ENCODE peak calls at places on chromosomes 4 and X, in six cellular contexts. U is heart right ventricle, T is colonic mucosa, I is kidney epithelial cell, N is fibroblast of lung, V is upper lobe of right lung. X is an unnamed sample.

GRCh38 chrX:116317409-116317808 is 119.0 kb upstream of the SLC6A14 start:
- DNase-seq in U (peak; percentile 11), T (peak; percentile 31), I (no peak), N (peak; percentile 72), V (peak; percentile 63), X (no peak)

GRCh38 chrX:136200466-136200865 is 50.7 kb downstream of the MAP7D3 start:
- DNase-seq in U (no peak), T (no peak), I (no peak), N (peak; percentile 47), V (no peak), X (no peak)

GRCh38 chr4:166675411-166675810 is 558.9 kb downstream of the SPOCK3 start:
- DNase-seq in U (no peak), T (no peak), I (peak; percentile 39), N (peak; percentile 83), V (no peak), X (no peak)

GRCh38 chr4:147793973-147794690 is 62.2 kb downstream of the ARHGAP10 start:
- DNase-seq in U (no peak), T (no peak), I (no peak), N (no peak), V (no peak), X (no peak)

GRCh38 chr4:170035231-170035630 is 9.0 kb upstream of the MFAP3L start:
- DNase-seq in U (no peak), T (no peak), I (no peak), N (no peak), V (no peak), X (no peak)

GRCh38 chr4:105186701-105187158 is 40.1 kb downstream of the TET2 start:
- DNase-seq in U (peak; percentile 10), T (no peak), I (no peak), N (peak; percentile 75), V (no peak), X (no peak)

GRCh38 chr4:83413676-83414075 is 41.9 kb downstream of the HELQ start:
- DNase-seq in U (no peak), T (no peak), I (no peak), N (peak; percentile 6), V (no peak), X (no peak)

GRCh38 chr4:106766519-106766918 is 269.6 kb downstream of the DKK2 start:
- DNase-seq in U (no peak), T (no peak), I (no peak), N (peak; percentile 74), V (no peak), X (no peak)

GRCh38 chr4:108117473-108118182 is 51.1 kb downstream of the LEF1 start:
- DNase-seq in U (no peak), T (no peak), I (peak; percentile 14), N (peak; percentile 12), V (no peak), X (no peak)

GRCh38 chr4:48100248-48100647 is 33.8 kb downstream of the TXK start:
- DNase-seq in U (no peak), T (no peak), I (no peak), N (no peak), V (no peak), X (no peak)

GRCh38 chrX:68693481-68694410 is 46.3 kb downstream of the STARD8 start:
- DNase-seq in U (peak; percentile 85), T (peak; percentile 53), I (no peak), N (peak; percentile 71), V (peak; percentile 87), X (peak; percentile 87)

GRCh38 chr4:25861422-25861926 is 1.3 kb downstream of the SEL1L3 start:
- DNase-seq in U (no peak), T (no peak), I (no peak), N (no peak), V (no peak), X (no peak)

GRCh38 chr4:94439606-94440005 is 12.1 kb upstream of the PDLIM5 start:
- DNase-seq in U (no peak), T (no peak), I (no peak), N (no peak), V (no peak), X (no peak)

GRCh38 chr4:126850286-126850685 is 782.5 kb upstream of the INTU start:
- DNase-seq in U (no peak), T (no peak), I (peak; percentile 98), N (peak; percentile 99), V (no peak), X (no peak)

GRCh38 chr4:188691811-188692210 is 552.6 kb downstream of the TRIML1 start:
- DNase-seq in U (no peak), T (no peak), I (no peak), N (no peak), V (no peak), X (no peak)

GRCh38 chr4:106583567-106583966 is 215.0 kb upstream of the GIMD1 start:
- DNase-seq in U (no peak), T (no peak), I (peak; percentile 69), N (peak; percentile 98), V (no peak), X (no peak)

GRCh38 chr4:139024686-139025085 is 9.1 kb downstream of the NOCT start:
- DNase-seq in U (no peak), T (no peak), I (no peak), N (no peak), V (no peak), X (no peak)

GRCh38 chr4:14771091-14771490 is 231.2 kb upstream of the CPEB2 start:
- DNase-seq in U (no peak), T (no peak), I (no peak), N (no peak), V (no peak), X (no peak)

GRCh38 chrX:12058087-12058486 is 80.2 kb upstream of the FRMPD4 start:
- DNase-seq in U (no peak), T (no peak), I (no peak), N (no peak), V (no peak), X (no peak)

GRCh38 chr4:172865531-172866127 is 303.0 kb upstream of the GALNT7 start:
- DNase-seq in U (no peak), T (no peak), I (no peak), N (no peak), V (no peak), X (no peak)

GRCh38 chrX:154382483-154383069 is 3.5 kb downstream of the EMD start:
- DNase-seq in U (no peak), T (no peak), I (no peak), N (no peak), V (no peak), X (no peak)

GRCh38 chrX:30649859-30650258 is 3.4 kb upstream of the GK start:
- DNase-seq in U (no peak), T (no peak), I (no peak), N (no peak), V (no peak), X (no peak)

GRCh38 chrX:112834016-112834855 is 6.4 kb downstream of the AMOT start:
- DNase-seq in U (no peak), T (no peak), I (no peak), N (peak; percentile 82), V (no peak), X (no peak)

GRCh38 chrX:14039344-14039743 is 9.7 kb upstream of the GEMIN8 start:
- DNase-seq in U (no peak), T (peak; percentile 69), I (no peak), N (peak; percentile 10), V (no peak), X (no peak)

GRCh38 chrX:6432211-6432610 is 102.7 kb downstream of the VCX3A start:
- DNase-seq in U (no peak), T (no peak), I (peak; percentile 2), N (no peak), V (no peak), X (no peak)

DNA sequence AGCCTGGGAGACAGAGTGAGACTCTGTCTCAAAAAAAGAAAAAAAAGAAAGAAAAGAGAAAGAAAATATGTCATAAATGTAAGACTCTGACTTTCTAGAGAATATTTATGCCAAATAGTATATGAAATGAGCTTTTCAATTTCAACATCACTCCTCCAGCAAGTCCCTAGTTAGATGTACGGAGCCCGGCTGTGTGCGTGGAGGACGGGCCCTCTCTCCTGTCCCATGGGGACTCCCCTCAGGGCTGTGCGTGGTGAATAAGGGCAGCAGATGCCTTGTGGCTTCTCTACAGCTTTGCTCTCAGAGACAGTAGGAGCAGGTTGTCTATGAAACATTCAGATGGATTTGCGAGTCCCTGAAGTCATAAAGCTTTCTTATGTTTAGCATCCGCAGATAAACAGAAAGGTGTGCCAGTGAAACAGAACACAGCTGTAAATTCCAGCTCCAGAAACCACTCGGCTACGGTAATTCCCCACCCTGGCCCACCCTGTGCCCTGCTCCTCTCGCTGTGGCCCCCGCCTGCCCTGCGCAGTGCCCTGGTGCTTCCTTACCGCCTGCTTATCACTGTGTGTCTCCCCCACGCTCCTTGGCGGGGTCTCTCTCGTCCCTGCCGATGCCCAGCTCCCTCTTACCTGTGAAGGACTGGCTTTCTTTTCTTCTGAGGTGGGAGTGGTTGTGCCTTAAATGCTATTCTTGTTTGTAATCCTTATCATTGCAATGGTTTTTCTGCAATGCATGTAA is 13.9 kb upstream of the HGFAC start:
- DNase-seq in U (no peak), T (no peak), I (no peak), N (no peak), V (no peak), X (no peak)
- H3K36me3 ChIP-seq in U (no peaks in the 10 kb centered on the region), T (no peaks in the 10 kb centered on the region), I (no peaks in the 10 kb centered on the region), N (no peaks in the 10 kb centered on the region), V (peaks cover 68% of the 10 kb centered on the region), X (no peaks in the 10 kb centered on the region)

GRCh38 chr4:168998596-168998995 is 11.5 kb downstream of the CBR4 start:
- DNase-seq in U (no peak), T (no peak), I (no peak), N (no peak), V (no peak), X (no peak)
- H3K36me3 ChIP-seq in U (no peaks in the 10 kb centered on the region), T (peaks cover 5% of the 10 kb centered on the region), I (no peaks in the 10 kb centered on the region), N (peaks cover 6% of the 10 kb centered on the region), V (peaks cover 27% of the 10 kb centered on the region), X (no peaks in the 10 kb centered on the region)

DNA sequence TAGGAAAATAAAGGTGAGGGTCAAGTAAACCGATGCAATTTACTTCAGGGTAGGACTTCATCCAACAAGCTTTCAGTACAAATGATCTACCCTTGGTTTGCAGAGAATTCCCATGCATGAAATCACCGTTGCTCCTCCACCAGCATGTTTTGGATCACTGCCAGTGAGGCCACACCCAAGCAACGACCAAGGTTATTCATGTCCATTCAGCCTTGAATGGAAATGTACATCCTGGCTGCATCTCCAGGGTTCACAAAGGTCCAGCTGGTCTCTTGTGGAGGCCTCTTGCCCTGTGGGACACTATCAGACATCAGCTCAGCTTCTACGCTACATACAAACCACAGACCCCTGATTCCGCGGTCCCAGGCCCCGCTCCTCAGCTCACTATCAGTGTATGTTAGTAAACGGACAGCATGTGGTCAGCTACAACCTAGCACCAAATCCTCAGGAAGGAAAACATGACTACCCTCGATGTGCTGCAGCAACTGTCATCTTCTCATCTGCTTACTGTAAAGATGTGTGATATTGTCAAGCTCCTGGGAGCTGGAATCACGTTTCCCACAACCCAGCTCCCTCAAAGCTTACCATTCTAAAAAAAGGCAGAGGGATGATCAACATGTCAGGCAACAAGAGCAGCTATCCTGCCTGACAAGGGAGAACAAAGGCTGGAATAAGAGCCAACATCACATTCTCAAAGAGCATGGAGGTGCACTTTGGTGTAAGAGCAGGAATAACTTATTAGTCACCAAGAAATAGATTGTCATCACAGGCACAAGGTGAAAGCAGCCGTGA is 4.9 kb downstream of the LYAR start:
- DNase-seq in U (no peak), T (peak; percentile 71), I (no peak), N (peak; percentile 21), V (no peak), X (no peak)
- H3K36me3 ChIP-seq in U (no peaks in the 10 kb centered on the region), T (peaks cover 5% of the 10 kb centered on the region), I (no peaks in the 10 kb centered on the region), N (peaks cover 10% of the 10 kb centered on the region), V (peaks cover 60% of the 10 kb centered on the region), X (peaks cover 64% of the 10 kb centered on the region)

DNA sequence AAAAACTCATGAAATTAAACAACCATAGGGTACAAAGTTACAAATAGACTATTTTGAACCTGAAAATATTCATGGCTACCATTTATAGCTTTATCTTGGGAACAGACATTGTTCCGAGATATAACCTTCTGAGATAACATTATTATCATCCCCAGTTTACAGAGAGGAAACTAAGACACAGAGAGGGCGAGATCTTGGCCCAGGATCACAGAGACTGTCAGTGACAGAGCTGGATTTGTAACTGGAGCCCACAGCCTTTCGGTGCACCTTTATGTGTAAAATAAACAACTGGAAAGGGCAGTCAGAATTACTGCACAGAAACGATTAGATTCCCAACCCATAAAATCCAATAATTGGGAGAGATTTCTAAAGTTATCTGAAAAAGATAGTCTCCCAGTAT is 28.4 kb downstream of the KLF3 start:
- DNase-seq in U (no peak), T (no peak), I (no peak), N (no peak), V (no peak), X (no peak)
- H3K36me3 ChIP-seq in U (peaks cover 5% of the 10 kb centered on the region), T (peaks cover 44% of the 10 kb centered on the region), I (peaks cover 6% of the 10 kb centered on the region), N (peaks cover 15% of the 10 kb centered on the region), V (peaks cover 87% of the 10 kb centered on the region), X (peaks cover 6% of the 10 kb centered on the region)

X was measured in spleen.